ENCODE peak calls at places on chromosomes 12 and 14, in six cellular contexts. T, G, A, R, C and Q are unnamed samples.

GRCh38 chr12:111274820-111275219 is 94.1 kb downstream of the PHETA1 start:
- DNase-seq in C (no peak), A (no peak), R (no peak), G (no peak), T (no peak), Q (no peak)

GRCh38 chr12:111596985-111597730 is 2.0 kb downstream of the ATXN2 start:
- DNase-seq in G (peak; percentile 66), R (no peak), T (peak; percentile 72), C (no peak), A (no peak), Q (no peak)

GRCh38 chr14:78902010-78902623 is 731.9 kb downstream of the NRXN3 start:
- DNase-seq in G (peak; percentile 24), R (no peak), T (peak; percentile 59), A (no peak), C (no peak), Q (no peak)

GRCh38 chr14:95759952-95760351 is 46.0 kb upstream of the TCL1A start:
- DNase-seq in C (no peak), T (no peak), R (no peak), G (no peak), A (no peak), Q (no peak)

GRCh38 chr14:93050761-93051160 is 65.0 kb downstream of the ITPK1 start:
- DNase-seq in R (no peak), A (no peak), G (no peak), C (no peak), T (no peak), Q (no peak)

GRCh38 chr14:35299708-35300107 is 7.5 kb downstream of the PSMA6 start:
- DNase-seq in C (no peak), A (no peak), R (no peak), T (no peak), G (no peak), Q (no peak)

GRCh38 chr12:1054103-1054838 is 63.2 kb downstream of the ERC1 start:
- DNase-seq in R (no peak), T (no peak), A (no peak), C (no peak), G (no peak), Q (no peak)

GRCh38 chr14:52678591-52678990 is 16.8 kb downstream of the ERO1A start:
- DNase-seq in A (no peak), G (no peak), C (no peak), R (no peak), T (no peak), Q (no peak)

GRCh38 chr12:102508052-102508451 is 27.7 kb upstream of the IGF1 start:
- DNase-seq in T (no peak), C (no peak), R (no peak), A (no peak), G (no peak), Q (no peak)

GRCh38 chr12:118150625-118151024 is 14.7 kb downstream of the PEBP1 start:
- DNase-seq in A (no peak), G (no peak), R (no peak), T (no peak), C (no peak), Q (no peak)

GRCh38 chr12:83388551-83388950 is 701.8 kb downstream of the TMTC2 start:
- DNase-seq in R (no peak), G (no peak), A (no peak), T (no peak), C (no peak), Q (no peak)

GRCh38 chr14:55867726-55868125 is 250.5 kb upstream of the PELI2 start:
- DNase-seq in G (no peak), T (no peak), C (no peak), R (no peak), A (no peak), Q (no peak)

GRCh38 chr12:103779410-103780092 is 61.5 kb downstream of the NT5DC3 start:
- DNase-seq in A (no peak), R (no peak), T (no peak), C (no peak), G (no peak), Q (no peak)

GRCh38 chr14:56172571-56172971 is 54.4 kb downstream of the PELI2 start:
- DNase-seq in T (no peak), G (no peak), R (no peak), A (no peak), C (no peak), Q (no peak)

GRCh38 chr12:6613776-6614512 is 6.8 kb upstream of the CHD4 start:
- DNase-seq in G (peak; percentile 91), T (peak; percentile 96), C (peak; percentile 32), A (no peak), R (peak; percentile 81), Q (peak; percentile 96)

GRCh38 chr12:115088328-115088994 is 404.5 kb upstream of the TBX3 start:
- DNase-seq in A (no peak), G (peak; percentile 62), R (no peak), C (no peak), T (no peak), Q (no peak)

GRCh38 chr12:132548430-132549058 is 58.6 kb downstream of the FBRSL1 start:
- DNase-seq in A (no peak), R (no peak), T (no peak), G (no peak), C (no peak), Q (no peak)
- H3K27me3 ChIP-seq in A (no peaks in the 10 kb centered on the region), R (no peaks in the 10 kb centered on the region), T (no peaks in the 10 kb centered on the region), G (no peaks in the 10 kb centered on the region), C (no peaks in the 10 kb centered on the region), Q (no peaks in the 10 kb centered on the region)

GRCh38 chr12:110059651-110060000 is 11.3 kb upstream of the C12orf76 start:
- DNase-seq in C (no peak), T (no peak), R (no peak), G (no peak), A (no peak), Q (no peak)
- H3K9me3 ChIP-seq in C (no peaks in the 10 kb centered on the region), T (no peaks in the 10 kb centered on the region), R (no peaks in the 10 kb centered on the region), G (no peaks in the 10 kb centered on the region), A (no peaks in the 10 kb centered on the region), Q (no peaks in the 10 kb centered on the region)

DNA sequence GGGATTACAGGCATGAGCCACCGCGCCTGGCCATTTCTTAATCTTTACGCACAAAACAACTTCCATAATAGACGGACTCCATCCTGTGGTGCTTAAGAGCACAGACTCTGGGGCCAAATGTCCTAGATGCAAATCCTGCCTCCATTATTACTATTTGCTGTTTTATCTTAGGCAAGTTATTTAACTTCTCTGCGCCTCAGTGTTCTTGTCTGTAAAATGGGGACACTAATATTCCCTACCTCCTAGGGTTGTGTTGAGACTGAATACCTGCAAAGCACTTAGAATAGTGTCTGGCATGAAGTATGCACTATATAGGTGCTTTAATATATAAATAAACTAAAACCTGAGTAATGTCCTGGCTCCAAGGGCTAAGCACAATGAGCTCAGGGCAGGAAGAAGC is 76.4 kb downstream of the CLIP1 start:
- DNase-seq in R (no peak), T (no peak), A (no peak), G (no peak), C (no peak), Q (no peak)
- H3K27me3 ChIP-seq in R (no peaks in the 10 kb centered on the region), T (no peaks in the 10 kb centered on the region), A (no peaks in the 10 kb centered on the region), G (no peaks in the 10 kb centered on the region), C (no peaks in the 10 kb centered on the region), Q (no peaks in the 10 kb centered on the region)

GRCh38 chr12:34357791-34358190 is 335.5 kb downstream of the ALG10 start:
- DNase-seq in G (no peak), C (no peak), A (no peak), R (no peak), T (no peak), Q (no peak)

GRCh38 chr12:34356233-34356987 is 334.1 kb downstream of the ALG10 start:
- DNase-seq in R (no peak), T (no peak), G (no peak), C (no peak), A (no peak), Q (no peak)

GRCh38 chr12:34361721-34362316 is 339.5 kb downstream of the ALG10 start:
- DNase-seq in G (no peak), T (no peak), A (no peak), R (no peak), C (no peak), Q (no peak)

GRCh38 chr12:34354239-34355200 is 332.2 kb downstream of the ALG10 start:
- DNase-seq in C (no peak), A (no peak), G (no peak), T (no peak), R (no peak), Q (no peak)

GRCh38 chr12:34358198-34358597 is 335.9 kb downstream of the ALG10 start:
- DNase-seq in A (no peak), R (no peak), T (no peak), G (no peak), C (no peak), Q (no peak)
- H3K9me3 ChIP-seq in A (no peaks in the 10 kb centered on the region), R (peaks cover 84% of the 10 kb centered on the region), T (no peaks in the 10 kb centered on the region), G (no peaks in the 10 kb centered on the region), C (no peaks in the 10 kb centered on the region), Q (peaks cover 6% of the 10 kb centered on the region)

DNA sequence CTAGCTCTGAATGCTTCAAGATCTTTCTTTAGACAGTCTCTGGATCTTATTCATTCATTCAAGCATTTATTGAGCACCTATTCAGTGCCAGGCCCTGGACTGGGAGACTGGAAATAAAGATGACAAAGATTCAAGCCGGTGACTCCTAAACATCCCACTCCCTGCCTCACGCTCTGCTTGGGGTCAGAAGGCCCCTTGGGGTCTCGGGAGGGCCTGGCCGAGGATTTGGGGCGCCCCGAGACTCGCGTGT is 224 bp upstream of the DTX1 start:
- DNase-seq in R (no peak), C (no peak), G (no peak), A (no peak), T (no peak), Q (no peak)
- H3K27me3 ChIP-seq in R (peaks cover 5% of the 10 kb centered on the region), C (no peaks in the 10 kb centered on the region), G (no peaks in the 10 kb centered on the region), A (peaks cover 2% of the 10 kb centered on the region), T (no peaks in the 10 kb centered on the region), Q (peaks cover 7% of the 10 kb centered on the region)

GRCh38 chr14:30053103-30053502 is 125.5 kb upstream of the PRKD1 start:
- DNase-seq in G (no peak), C (no peak), R (no peak), T (no peak), A (no peak), Q (no peak)
- H3K9me3 ChIP-seq in G (no peaks in the 10 kb centered on the region), C (no peaks in the 10 kb centered on the region), R (no peaks in the 10 kb centered on the region), T (no peaks in the 10 kb centered on the region), A (no peaks in the 10 kb centered on the region), Q (no peaks in the 10 kb centered on the region)

GRCh38 chr12:125324861-125325260 is 259.6 kb downstream of the AACS start:
- DNase-seq in A (no peak), C (no peak), T (no peak), R (no peak), G (no peak), Q (no peak)
- H3K27me3 ChIP-seq in A (no peaks in the 10 kb centered on the region), C (no peaks in the 10 kb centered on the region), T (peaks cover 7% of the 10 kb centered on the region), R (no peaks in the 10 kb centered on the region), G (no peaks in the 10 kb centered on the region), Q (no peaks in the 10 kb centered on the region)

GRCh38 chr14:20001863-20002262 is at the start of gene OR4Q2:
- DNase-seq in C (no peak), G (no peak), R (no peak), T (no peak), A (no peak), Q (no peak)
- H3K9me3 ChIP-seq in C (no peaks in the 10 kb centered on the region), G (no peaks in the 10 kb centered on the region), R (no peaks in the 10 kb centered on the region), T (no peaks in the 10 kb centered on the region), A (no peaks in the 10 kb centered on the region), Q (no peaks in the 10 kb centered on the region)